ENCODE peak calls at places on chromosomes 7 and 10, in six cellular contexts. I is RWPE2, V is heart left ventricle, S is left ventricle myocardium inferior, E is neural progenitor cell, U is SJCRH30. N is an unnamed sample.

GRCh38 chr10:24333736-24334135 is 124.8 kb downstream of the KIAA1217 start:
- DNase-seq in I (no peak), V (no peak), S (no peak), E (no peak), U (no peak), N (no peak)

GRCh38 chr10:79463578-79464496 is 18.4 kb upstream of the ZCCHC24 start:
- DNase-seq in I (no peak), V (peak; percentile 37), S (no peak), E (no peak), U (peak; percentile 94), N (no peak)

GRCh38 chr7:29940199-29940598 is 49.4 kb downstream of the SCRN1 start:
- DNase-seq in I (no peak), V (no peak), S (no peak), E (no peak), U (no peak), N (no peak)

GRCh38 chr10:83562381-83562780 is 576.9 kb upstream of the GHITM start:
- DNase-seq in I (no peak), V (no peak), S (no peak), E (no peak), U (no peak), N (peak; percentile 18)

GRCh38 chr7:76063525-76063924 is 15.6 kb downstream of the MDH2 start:
- DNase-seq in I (no peak), V (peak; percentile 54), S (peak; percentile 67), E (no peak), U (peak; percentile 31), N (peak; percentile 33)

GRCh38 chr10:76546411-76546810 is 1091.2 kb downstream of the KCNMA1 start:
- DNase-seq in I (no peak), V (no peak), S (no peak), E (no peak), U (no peak), N (no peak)

GRCh38 chr7:146090023-146090645 is 26.5 kb upstream of the CNTNAP2 start:
- DNase-seq in I (no peak), V (no peak), S (no peak), E (peak; percentile 61), U (no peak), N (peak; percentile 54)

GRCh38 chr7:154287370-154287769 is 235.2 kb downstream of the DPP6 start:
- DNase-seq in I (no peak), V (no peak), S (no peak), E (peak; percentile 29), U (no peak), N (no peak)

GRCh38 chr7:80783688-80784327 is 135.0 kb downstream of the SEMA3C start:
- DNase-seq in I (no peak), V (no peak), S (no peak), E (no peak), U (no peak), N (no peak)

GRCh38 chr10:118472961-118473675 is 122.3 kb downstream of the PRLHR start:
- DNase-seq in I (no peak), V (no peak), S (no peak), E (no peak), U (peak; percentile 87), N (no peak)

GRCh38 chr10:115849197-115849596 is 423.8 kb downstream of the GFRA1 start:
- DNase-seq in I (no peak), V (no peak), S (no peak), E (no peak), U (no peak), N (no peak)

GRCh38 chr10:70132098-70133029 is at the start of gene AIFM2:
- DNase-seq in I (peak; percentile 83), V (peak; percentile 76), S (peak; percentile 83), E (peak; percentile 85), U (peak; percentile 44), N (peak; percentile 95)

GRCh38 chr10:101014230-101014884 is 14.7 kb downstream of the LZTS2 start:
- DNase-seq in I (no peak), V (peak; percentile 82), S (peak; percentile 86), E (peak; percentile 77), U (peak; percentile 86), N (peak; percentile 92)

GRCh38 chr10:45224219-45224841 is 91.1 kb downstream of the OR13A1 start:
- DNase-seq in I (peak; percentile 50), V (no peak), S (no peak), E (no peak), U (no peak), N (no peak)

GRCh38 chr7:144780071-144780608 is 55.7 kb downstream of the TPK1 start:
- DNase-seq in I (no peak), V (no peak), S (no peak), E (no peak), U (no peak), N (no peak)

GRCh38 chr10:110915035-110915434 is 3.9 kb downstream of the BBIP1 start:
- DNase-seq in I (no peak), V (no peak), S (no peak), E (no peak), U (no peak), N (no peak)

GRCh38 chr7:122352454-122352853 is 47.9 kb upstream of the FEZF1 start:
- DNase-seq in I (no peak), V (no peak), S (no peak), E (no peak), U (no peak), N (no peak)

GRCh38 chr10:83165164-83165563 is 974.1 kb upstream of the GHITM start:
- DNase-seq in I (no peak), V (no peak), S (no peak), E (no peak), U (no peak), N (no peak)

GRCh38 chr7:117495313-117495712 is 15.5 kb downstream of the CFTR start:
- DNase-seq in I (no peak), V (no peak), S (no peak), E (no peak), U (no peak), N (no peak)

DNA sequence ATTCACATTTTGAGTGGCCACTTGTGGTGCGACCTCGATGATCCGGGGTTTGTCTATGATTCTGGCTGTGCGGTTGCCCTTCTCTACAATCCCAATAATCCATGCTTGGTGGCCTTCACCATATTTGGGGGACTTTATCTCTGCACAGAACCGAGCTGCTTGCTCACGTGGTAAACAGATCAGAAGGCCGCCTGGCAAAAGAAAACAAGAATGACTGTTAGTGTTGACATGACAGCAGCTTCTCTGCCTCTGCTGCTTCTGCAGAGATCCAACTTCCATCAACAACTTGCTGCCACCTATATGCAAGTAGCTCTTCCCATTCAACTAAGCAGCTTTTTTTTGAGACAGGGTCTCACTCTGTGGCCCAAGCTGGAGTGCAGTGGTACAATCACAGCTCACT is 19.3 kb upstream of the PHYH start:
- DNase-seq in I (no peak), V (no peak), S (no peak), E (no peak), U (no peak), N (no peak)
- H3K36me3 ChIP-seq in I (peaks cover 47% of the 10 kb centered on the region), V (no peaks in the 10 kb centered on the region), S (peaks cover 59% of the 10 kb centered on the region), E (peaks cover 4% of the 10 kb centered on the region), U (peaks cover 22% of the 10 kb centered on the region), N (peaks cover 23% of the 10 kb centered on the region)

GRCh38 chr7:158699341-158699740 is 5.3 kb downstream of the NCAPG2 start:
- DNase-seq in I (no peak), V (no peak), S (no peak), E (no peak), U (no peak), N (no peak)
- H3K36me3 ChIP-seq in I (peaks cover 71% of the 10 kb centered on the region), V (no peaks in the 10 kb centered on the region), S (no peaks in the 10 kb centered on the region), E (peaks cover 11% of the 10 kb centered on the region), U (peaks cover 75% of the 10 kb centered on the region), N (peaks cover 22% of the 10 kb centered on the region)

DNA sequence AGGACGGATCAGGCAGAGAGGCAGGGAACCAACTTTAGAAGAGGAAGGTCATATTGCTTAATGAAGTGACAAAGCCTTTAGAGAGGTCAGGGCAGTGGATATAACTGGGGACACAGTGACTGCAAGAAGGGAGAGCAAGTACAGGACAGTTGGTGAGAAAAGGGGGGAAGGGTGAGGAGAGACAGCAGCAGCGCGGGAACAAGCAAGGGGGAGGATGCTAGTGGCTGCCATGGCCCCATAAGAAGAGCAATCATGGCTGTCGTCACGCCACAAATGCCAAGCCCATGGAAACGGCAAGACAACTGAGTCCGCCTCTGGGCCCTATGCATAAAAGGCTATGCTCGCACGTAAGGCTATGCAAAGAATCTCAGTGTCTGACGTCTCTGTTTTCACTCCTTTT is 9.1 kb downstream of the ZNF3 start:
- DNase-seq in I (no peak), V (no peak), S (no peak), E (no peak), U (no peak), N (no peak)
- H3K36me3 ChIP-seq in I (peaks cover 87% of the 10 kb centered on the region), V (peaks cover 19% of the 10 kb centered on the region), S (peaks cover 92% of the 10 kb centered on the region), E (peaks cover 88% of the 10 kb centered on the region), U (peaks cover 99% of the 10 kb centered on the region), N (peaks cover 66% of the 10 kb centered on the region)

GRCh38 chr10:97376413-97376812 is 24.7 kb downstream of the RRP12 start:
- DNase-seq in I (no peak), V (no peak), S (no peak), E (no peak), U (no peak), N (no peak)

GRCh38 chr10:97380513-97380912 is 20.6 kb downstream of the RRP12 start:
- DNase-seq in I (no peak), V (no peak), S (no peak), E (no peak), U (no peak), N (no peak)

GRCh38 chr10:97381626-97382025 is 19.5 kb downstream of the RRP12 start:
- DNase-seq in I (no peak), V (no peak), S (no peak), E (no peak), U (no peak), N (no peak)

GRCh38 chr10:97383159-97383558 is 18.0 kb downstream of the RRP12 start:
- DNase-seq in I (no peak), V (no peak), S (no peak), E (no peak), U (no peak), N (no peak)

DNA sequence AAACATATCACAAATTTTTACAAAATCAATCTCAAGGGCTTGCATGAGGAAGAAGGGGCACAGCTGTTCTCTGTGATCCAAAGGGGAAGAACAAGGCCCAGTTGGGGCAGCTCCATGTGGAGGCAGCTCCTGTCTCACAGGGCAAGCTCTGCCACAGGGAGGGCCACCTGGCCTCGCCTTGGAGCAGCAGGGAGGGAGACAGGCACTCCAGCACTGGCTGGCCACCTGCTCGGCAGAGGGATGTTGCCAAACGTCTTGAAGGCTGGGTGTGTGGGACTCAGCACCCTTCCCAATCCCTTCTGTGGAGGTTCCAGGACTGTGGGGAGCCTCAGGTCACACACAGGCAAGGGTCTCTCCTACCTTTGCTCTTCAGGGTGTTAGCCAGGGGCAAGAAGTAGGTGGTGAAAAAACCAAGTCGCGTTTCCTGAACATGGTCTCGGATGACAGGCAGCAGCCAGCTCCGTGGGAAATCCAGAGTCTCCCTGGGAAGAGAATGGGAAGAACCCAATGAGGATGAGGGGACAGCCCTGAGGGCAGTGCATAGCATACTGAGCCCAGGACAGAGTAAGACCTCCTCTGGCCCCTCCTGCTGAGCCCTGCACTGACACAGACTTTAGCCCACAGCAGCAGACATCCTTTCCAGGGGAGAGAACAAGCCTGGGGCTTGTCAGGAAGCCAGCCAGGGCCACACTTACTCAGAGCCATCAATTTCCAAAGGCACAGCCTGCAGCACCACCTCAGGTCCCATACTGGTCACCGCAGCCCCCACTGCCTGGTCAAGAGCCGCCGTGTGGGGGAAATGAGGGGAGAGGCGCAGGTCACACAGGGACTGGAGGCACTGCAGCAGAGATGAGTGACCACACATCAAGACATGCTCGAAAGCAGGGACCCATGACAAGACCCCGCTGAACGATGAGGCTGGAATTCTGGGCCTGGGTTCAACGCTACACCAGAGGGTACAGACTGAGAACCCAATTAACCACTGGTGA is 21.9 kb downstream of the RRP12 start:
- DNase-seq in I (no peak), V (no peak), S (no peak), E (no peak), U (no peak), N (no peak)
- H3K36me3 ChIP-seq in I (peaks cover 50% of the 10 kb centered on the region), V (no peaks in the 10 kb centered on the region), S (peaks cover 71% of the 10 kb centered on the region), E (no peaks in the 10 kb centered on the region), U (peaks cover 31% of the 10 kb centered on the region), N (peaks cover 16% of the 10 kb centered on the region)

GRCh38 chr7:96689414-96689813 is 20.2 kb downstream of the SEM1 start:
- DNase-seq in I (no peak), V (no peak), S (no peak), E (no peak), U (no peak), N (no peak)
- H3K36me3 ChIP-seq in I (peaks cover 61% of the 10 kb centered on the region), V (no peaks in the 10 kb centered on the region), S (peaks cover 32% of the 10 kb centered on the region), E (peaks cover 6% of the 10 kb centered on the region), U (peaks cover 61% of the 10 kb centered on the region), N (peaks cover 2% of the 10 kb centered on the region)